ENCODE peak calls at places on chromosomes 2 and 18, in nine cellular contexts. One of them, this sample, is unnamed.

GRCh38 chr2:240199133-240199870 is 58.8 kb upstream of the OTOS start:
- DNase-seq in CD4-positive, alpha-beta memory T cell: no peak
- DNase-seq in CD4-positive, alpha-beta T cell: no peak
- DNase-seq in NCI-H446: no peak
- DNase-seq in GM12864: no peak
- DNase-seq in stimulated activated CD4-positive, alpha-beta T cell treated with anti-CD3 and anti-CD28 coated beads, TNF-alpha, amount 100 ng/mL, for 4 hours: no peak
- DNase-seq in cardiac muscle cell: no peak
- DNase-seq in substantia nigra: no peak
- DNase-seq in HFFc6: no peak
- DNase-seq in this sample: no peak

GRCh38 chr2:70851704-70852103 is 16.1 kb upstream of the CD207 start:
- DNase-seq in HFFc6: no peak
- DNase-seq in CD4-positive, alpha-beta T cell: no peak
- DNase-seq in GM12864: no peak
- DNase-seq in stimulated activated CD4-positive, alpha-beta T cell treated with anti-CD3 and anti-CD28 coated beads, TNF-alpha, amount 100 ng/mL, for 4 hours: no peak
- DNase-seq in CD4-positive, alpha-beta memory T cell: no peak
- DNase-seq in NCI-H446: no peak
- DNase-seq in substantia nigra: no peak
- DNase-seq in cardiac muscle cell: no peak
- DNase-seq in this sample: no peak

GRCh38 chr2:163265562-163265961 is 427.0 kb upstream of the KCNH7 start:
- DNase-seq in CD4-positive, alpha-beta memory T cell: no peak
- DNase-seq in stimulated activated CD4-positive, alpha-beta T cell treated with anti-CD3 and anti-CD28 coated beads, TNF-alpha, amount 100 ng/mL, for 4 hours: no peak
- DNase-seq in substantia nigra: no peak
- DNase-seq in CD4-positive, alpha-beta T cell: no peak
- DNase-seq in HFFc6: no peak
- DNase-seq in cardiac muscle cell: no peak
- DNase-seq in NCI-H446: no peak
- DNase-seq in GM12864: no peak
- DNase-seq in this sample: no peak

GRCh38 chr2:12720752-12721151 is 4.0 kb downstream of the TRIB2 start:
- DNase-seq in substantia nigra: no peak
- DNase-seq in CD4-positive, alpha-beta T cell: no peak
- DNase-seq in stimulated activated CD4-positive, alpha-beta T cell treated with anti-CD3 and anti-CD28 coated beads, TNF-alpha, amount 100 ng/mL, for 4 hours: no peak
- DNase-seq in NCI-H446: no peak
- DNase-seq in GM12864: no peak
- DNase-seq in HFFc6: no peak
- DNase-seq in cardiac muscle cell: no peak
- DNase-seq in CD4-positive, alpha-beta memory T cell: no peak
- DNase-seq in this sample: no peak

GRCh38 chr18:9642799-9643445 is 28.6 kb upstream of the PPP4R1 start:
- DNase-seq in cardiac muscle cell: no peak
- DNase-seq in GM12864: no peak
- DNase-seq in stimulated activated CD4-positive, alpha-beta T cell treated with anti-CD3 and anti-CD28 coated beads, TNF-alpha, amount 100 ng/mL, for 4 hours: no peak
- DNase-seq in HFFc6: no peak
- DNase-seq in CD4-positive, alpha-beta memory T cell: no peak
- DNase-seq in substantia nigra: no peak
- DNase-seq in NCI-H446: no peak
- DNase-seq in CD4-positive, alpha-beta T cell: no peak
- DNase-seq in this sample: no peak

GRCh38 chr2:201257941-201258665 is 2.2 kb upstream of the CASP8 start:
- DNase-seq in substantia nigra: no peak
- DNase-seq in NCI-H446: no peak
- DNase-seq in HFFc6: peak
- DNase-seq in cardiac muscle cell: peak
- DNase-seq in CD4-positive, alpha-beta memory T cell: peak
- DNase-seq in GM12864: peak
- DNase-seq in stimulated activated CD4-positive, alpha-beta T cell treated with anti-CD3 and anti-CD28 coated beads, TNF-alpha, amount 100 ng/mL, for 4 hours: peak
- DNase-seq in CD4-positive, alpha-beta T cell: peak
- DNase-seq in this sample: no peak

GRCh38 chr18:30999186-30999585 is 43.4 kb downstream of the DSC3 start:
- DNase-seq in NCI-H446: no peak
- DNase-seq in stimulated activated CD4-positive, alpha-beta T cell treated with anti-CD3 and anti-CD28 coated beads, TNF-alpha, amount 100 ng/mL, for 4 hours: no peak
- DNase-seq in HFFc6: no peak
- DNase-seq in substantia nigra: no peak
- DNase-seq in GM12864: no peak
- DNase-seq in CD4-positive, alpha-beta memory T cell: no peak
- DNase-seq in CD4-positive, alpha-beta T cell: no peak
- DNase-seq in cardiac muscle cell: no peak
- DNase-seq in this sample: no peak

GRCh38 chr18:40841473-40841872 is 1113.6 kb upstream of the PIK3C3 start:
- DNase-seq in CD4-positive, alpha-beta memory T cell: no peak
- DNase-seq in GM12864: no peak
- DNase-seq in substantia nigra: no peak
- DNase-seq in stimulated activated CD4-positive, alpha-beta T cell treated with anti-CD3 and anti-CD28 coated beads, TNF-alpha, amount 100 ng/mL, for 4 hours: no peak
- DNase-seq in cardiac muscle cell: no peak
- DNase-seq in HFFc6: peak
- DNase-seq in CD4-positive, alpha-beta T cell: no peak
- DNase-seq in NCI-H446: no peak
- DNase-seq in this sample: no peak

GRCh38 chr2:172329404-172330059 is 97.9 kb upstream of the ITGA6 start:
- DNase-seq in CD4-positive, alpha-beta T cell: no peak
- DNase-seq in substantia nigra: no peak
- DNase-seq in HFFc6: no peak
- DNase-seq in stimulated activated CD4-positive, alpha-beta T cell treated with anti-CD3 and anti-CD28 coated beads, TNF-alpha, amount 100 ng/mL, for 4 hours: no peak
- DNase-seq in cardiac muscle cell: no peak
- DNase-seq in GM12864: no peak
- DNase-seq in NCI-H446: no peak
- DNase-seq in CD4-positive, alpha-beta memory T cell: no peak
- DNase-seq in this sample: no peak

GRCh38 chr18:79460445-79461300 is 64.9 kb downstream of the NFATC1 start:
- DNase-seq in GM12864: peak
- DNase-seq in NCI-H446: no peak
- DNase-seq in HFFc6: no peak
- DNase-seq in stimulated activated CD4-positive, alpha-beta T cell treated with anti-CD3 and anti-CD28 coated beads, TNF-alpha, amount 100 ng/mL, for 4 hours: no peak
- DNase-seq in CD4-positive, alpha-beta T cell: no peak
- DNase-seq in substantia nigra: no peak
- DNase-seq in cardiac muscle cell: no peak
- DNase-seq in CD4-positive, alpha-beta memory T cell: no peak
- DNase-seq in this sample: no peak

GRCh38 chr2:240932001-240932723 is 26.0 kb downstream of the CROCC2 start:
- DNase-seq in stimulated activated CD4-positive, alpha-beta T cell treated with anti-CD3 and anti-CD28 coated beads, TNF-alpha, amount 100 ng/mL, for 4 hours: no peak
- DNase-seq in GM12864: no peak
- DNase-seq in CD4-positive, alpha-beta T cell: no peak
- DNase-seq in cardiac muscle cell: no peak
- DNase-seq in NCI-H446: no peak
- DNase-seq in CD4-positive, alpha-beta memory T cell: no peak
- DNase-seq in substantia nigra: no peak
- DNase-seq in HFFc6: no peak
- DNase-seq in this sample: peak

GRCh38 chr2:204971219-204971907 is 426.1 kb downstream of the PARD3B start:
- DNase-seq in substantia nigra: no peak
- DNase-seq in NCI-H446: no peak
- DNase-seq in HFFc6: no peak
- DNase-seq in GM12864: no peak
- DNase-seq in CD4-positive, alpha-beta T cell: no peak
- DNase-seq in cardiac muscle cell: no peak
- DNase-seq in stimulated activated CD4-positive, alpha-beta T cell treated with anti-CD3 and anti-CD28 coated beads, TNF-alpha, amount 100 ng/mL, for 4 hours: no peak
- DNase-seq in CD4-positive, alpha-beta memory T cell: no peak
- DNase-seq in this sample: no peak

GRCh38 chr18:65721634-65722033 is 29.2 kb upstream of the CDH7 start:
- DNase-seq in NCI-H446: peak
- DNase-seq in GM12864: no peak
- DNase-seq in cardiac muscle cell: no peak
- DNase-seq in CD4-positive, alpha-beta memory T cell: no peak
- DNase-seq in substantia nigra: no peak
- DNase-seq in HFFc6: no peak
- DNase-seq in CD4-positive, alpha-beta T cell: no peak
- DNase-seq in stimulated activated CD4-positive, alpha-beta T cell treated with anti-CD3 and anti-CD28 coated beads, TNF-alpha, amount 100 ng/mL, for 4 hours: no peak
- DNase-seq in this sample: no peak

GRCh38 chr2:196939381-196939780 is 12.9 kb upstream of the PGAP1 start:
- DNase-seq in HFFc6: peak
- DNase-seq in substantia nigra: no peak
- DNase-seq in cardiac muscle cell: no peak
- DNase-seq in stimulated activated CD4-positive, alpha-beta T cell treated with anti-CD3 and anti-CD28 coated beads, TNF-alpha, amount 100 ng/mL, for 4 hours: no peak
- DNase-seq in CD4-positive, alpha-beta memory T cell: peak
- DNase-seq in NCI-H446: no peak
- DNase-seq in GM12864: no peak
- DNase-seq in CD4-positive, alpha-beta T cell: no peak
- DNase-seq in this sample: no peak

GRCh38 chr18:24914685-24915267 is 437.2 kb downstream of the ZNF521 start:
- DNase-seq in CD4-positive, alpha-beta T cell: no peak
- DNase-seq in CD4-positive, alpha-beta memory T cell: no peak
- DNase-seq in HFFc6: no peak
- DNase-seq in GM12864: no peak
- DNase-seq in NCI-H446: no peak
- DNase-seq in stimulated activated CD4-positive, alpha-beta T cell treated with anti-CD3 and anti-CD28 coated beads, TNF-alpha, amount 100 ng/mL, for 4 hours: no peak
- DNase-seq in substantia nigra: no peak
- DNase-seq in cardiac muscle cell: no peak
- DNase-seq in this sample: no peak

This sample was measured in posterior cingulate gyrus.